ENCODE peak calls at places on chromosomes 7 and 10, in eight cellular contexts. J is IMR-90, Y is Peyer's patch, W is gastrocnemius medialis, L is lower leg skin, N is sigmoid colon, U is A549, Q is stomach. P is an unnamed sample.

GRCh38 chr7:13262929-13263530 is 575.6 kb downstream of the ARL4A start:
- DNase-seq in J (peak; percentile 52), Y (no peak), W (no peak), L (no peak), N (no peak), U (peak; percentile 13), Q (no peak), P (no peak)

GRCh38 chr10:95290801-95291633 is at the start of gene PDLIM1:
- DNase-seq in J (peak; percentile 45), Y (peak; percentile 75), W (peak; percentile 74), L (peak; percentile 95), N (peak; percentile 82), U (peak; percentile 82), Q (peak; percentile 79), P (peak; percentile 65)

GRCh38 chr10:93461807-93462178 is 20.3 kb downstream of the MYOF start:
- DNase-seq in J (peak; percentile 51), Y (no peak), W (no peak), L (peak; percentile 80), N (peak; percentile 59), U (no peak), Q (peak; percentile 48), P (no peak)

GRCh38 chr7:9091282-9091681 is 657.9 kb downstream of the NXPH1 start:
- DNase-seq in J (no peak), Y (no peak), W (no peak), L (no peak), N (no peak), U (no peak), Q (no peak), P (no peak)

GRCh38 chr7:90592036-90592435 is 4.1 kb upstream of the CDK14 start:
- DNase-seq in J (no peak), Y (no peak), W (no peak), L (no peak), N (no peak), U (no peak), Q (no peak), P (no peak)

GRCh38 chr10:16011548-16011947 is 151.2 kb upstream of the MINDY3 start:
- DNase-seq in J (no peak), Y (no peak), W (no peak), L (no peak), N (no peak), U (no peak), Q (no peak), P (no peak)

GRCh38 chr10:25017247-25017590 is 807 bp downstream of the THNSL1 start:
- DNase-seq in J (peak; percentile 13), Y (no peak), W (no peak), L (no peak), N (no peak), U (peak; percentile 13), Q (peak; percentile 28), P (peak; percentile 16)

GRCh38 chr10:31929986-31930675 is 1.5 kb upstream of the ARHGAP12 start:
- DNase-seq in J (no peak), Y (peak; percentile 34), W (no peak), L (no peak), N (no peak), U (no peak), Q (no peak), P (no peak)

GRCh38 chr10:100781145-100781665 is 35.8 kb downstream of the PAX2 start:
- DNase-seq in J (no peak), Y (no peak), W (no peak), L (no peak), N (peak; percentile 38), U (no peak), Q (no peak), P (no peak)

GRCh38 chr10:119619215-119619614 is 22.5 kb upstream of the TIAL1 start:
- DNase-seq in J (no peak), Y (no peak), W (no peak), L (no peak), N (no peak), U (no peak), Q (no peak), P (no peak)

GRCh38 chr10:31582365-31583052 is 263.5 kb downstream of the ZEB1 start:
- DNase-seq in J (peak; percentile 47), Y (no peak), W (no peak), L (peak; percentile 80), N (peak; percentile 66), U (peak; percentile 66), Q (no peak), P (no peak)

GRCh38 chr7:95104739-95105138 is 197.3 kb downstream of the PPP1R9A start:
- DNase-seq in J (no peak), Y (no peak), W (no peak), L (no peak), N (no peak), U (no peak), Q (no peak), P (no peak)

GRCh38 chr7:91287685-91288084 is 23.5 kb downstream of the FZD1 start:
- DNase-seq in J (peak; percentile 4), Y (no peak), W (no peak), L (no peak), N (no peak), U (no peak), Q (no peak), P (no peak)

GRCh38 chr7:5310822-5311405 is 28.2 kb downstream of the SLC29A4 start:
- DNase-seq in J (no peak), Y (no peak), W (no peak), L (no peak), N (no peak), U (no peak), Q (no peak), P (no peak)

GRCh38 chr7:87398441-87398840 is 53.0 kb downstream of the CROT start:
- DNase-seq in J (peak; percentile 79), Y (no peak), W (no peak), L (no peak), N (no peak), U (no peak), Q (no peak), P (no peak)

GRCh38 chr7:99789441-99790070 is 5.6 kb upstream of the CYP3A4 start:
- DNase-seq in J (no peak), Y (no peak), W (peak; percentile 33), L (no peak), N (no peak), U (no peak), Q (no peak), P (no peak)

GRCh38 chr7:132592238-132592946 is 16.1 kb upstream of the PLXNA4 start:
- DNase-seq in J (no peak), Y (no peak), W (no peak), L (no peak), N (no peak), U (no peak), Q (no peak), P (no peak)

GRCh38 chr7:34044734-34045353 is 139.5 kb downstream of the BMPER start:
- DNase-seq in J (no peak), Y (no peak), W (no peak), L (no peak), N (no peak), U (no peak), Q (no peak), P (no peak)

GRCh38 chr10:3781458-3782098 is 3.4 kb downstream of the KLF6 start:
- DNase-seq in J (peak; percentile 55), Y (peak; percentile 79), W (peak; percentile 52), L (peak; percentile 90), N (peak; percentile 81), U (no peak), Q (peak; percentile 59), P (peak; percentile 50)

GRCh38 chr10:8049151-8049873 is 5.2 kb upstream of the GATA3 start:
- DNase-seq in J (no peak), Y (no peak), W (no peak), L (peak; percentile 72), N (no peak), U (peak; percentile 42), Q (no peak), P (no peak)
- TF ChIP-seq POLR2A in J (no peak), Y (no peak), W (no peak), L (no peak), N (no peak), U (no peak), Q (no peak), P (no peak)

DNA sequence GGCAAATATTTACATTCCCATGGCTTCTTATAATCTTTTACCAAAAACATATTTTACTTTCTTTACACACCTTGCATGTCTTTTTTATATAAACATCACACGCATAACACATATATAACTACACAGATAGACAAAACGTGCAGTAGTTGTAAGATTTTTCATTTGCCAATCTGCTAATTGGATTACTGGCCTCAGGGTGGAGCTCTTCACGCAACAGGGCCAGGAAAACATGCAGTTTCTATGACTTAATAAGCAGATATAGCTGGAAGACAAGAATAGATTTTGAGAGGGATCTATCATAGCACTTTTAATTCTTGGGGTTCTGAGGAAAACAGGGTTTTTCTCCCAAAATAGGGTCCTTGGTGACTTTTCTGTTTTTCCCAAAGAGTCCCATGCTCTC is 12.7 kb downstream of the ACADSB start:
- DNase-seq in J (no peak), Y (no peak), W (no peak), L (no peak), N (no peak), U (no peak), Q (no peak), P (no peak)
- TF ChIP-seq CTCF in J (peak; percentile 19), Y (peak; percentile 11), W (no peak), L (no peak), N (no peak), U (peak; percentile 37), Q (peak; percentile 11), P (no peak)

GRCh38 chr10:11875499-11876281 is 52.5 kb downstream of the PROSER2 start:
- DNase-seq in J (peak; percentile 87), Y (no peak), W (peak; percentile 88), L (peak; percentile 95), N (peak; percentile 83), U (peak; percentile 98), Q (peak; percentile 96), P (peak; percentile 95)
- TF ChIP-seq POLR2A in J (no peak), Y (no peak), W (no peak), L (no peak), N (no peak), U (no peak), Q (no peak), P (no peak)

GRCh38 chr7:80392229-80393169 is 119.4 kb downstream of the GNAT3 start:
- DNase-seq in J (peak; percentile 60), Y (no peak), W (no peak), L (no peak), N (no peak), U (peak; percentile 3), Q (no peak), P (no peak)

DNA sequence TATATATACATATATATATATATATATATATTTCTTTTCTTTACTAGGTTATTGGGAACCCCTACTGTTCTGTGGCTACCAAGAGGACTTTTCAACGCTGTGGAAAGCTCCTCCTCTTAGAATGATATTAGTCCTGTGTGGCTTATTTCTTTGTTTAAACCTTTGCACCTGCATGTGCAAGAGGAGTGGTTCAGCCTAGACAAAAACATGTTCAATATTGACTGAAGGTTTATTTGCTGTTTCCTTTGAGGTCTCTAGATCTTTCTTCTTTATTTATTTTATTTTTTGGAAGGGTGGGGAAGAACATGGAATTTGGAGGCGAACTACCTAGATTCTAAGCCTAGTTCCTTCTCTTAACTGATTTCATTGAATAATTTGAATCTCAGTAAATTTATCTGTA is 118.1 kb downstream of the GNAT3 start:
- DNase-seq in J (no peak), Y (no peak), W (no peak), L (no peak), N (no peak), U (no peak), Q (no peak), P (no peak)
- TF ChIP-seq CTCF in J (no peak), Y (no peak), W (no peak), L (no peak), N (no peak), U (no peak), Q (no peak), P (no peak)

GRCh38 chr7:129224251-129225205 is at the start of gene AHCYL2:
- DNase-seq in J (peak; percentile 96), Y (peak; percentile 97), W (peak; percentile 97), L (peak; percentile 99), N (peak; percentile 98), U (peak; percentile 92), Q (peak; percentile 98), P (peak; percentile 99)
- TF ChIP-seq POLR2A in J (peak; percentile 61), Y (peak; percentile 52), W (peak; percentile 59), L (no peak), N (no peak), U (peak; percentile 76), Q (no peak), P (peak; percentile 69)